ENCODE peak calls at places on chromosomes 4 and X, in ten cellular contexts. J is A549, I is MM.1S, L is dorsolateral prefrontal cortex, P is fibroblast of the aortic adventitia, O is choroid plexus epithelial cell, S is bronchial epithelial cell, N is progenitor cell of endocrine pancreas, F is chondrocyte, R is AG10803. Q is an unnamed sample.

GRCh38 chrX:22135171-22135711 is 103.1 kb downstream of the PHEX start:
- DNase-seq in N (no peak), O (peak), F (no peak), I (peak), R (peak), S (peak), L (no peak), J (no peak), P (peak), Q (no peak)

GRCh38 chrX:101257448-101258259 is 33.5 kb downstream of the TAF7L start:
- DNase-seq in R (peak), L (no peak), N (no peak), I (no peak), S (no peak), O (peak), P (peak), F (no peak), J (no peak), Q (no peak)

GRCh38 chr4:109134921-109135320 is 167.5 kb downstream of the COL25A1 start:
- DNase-seq in N (no peak), P (no peak), S (no peak), I (no peak), L (no peak), O (no peak), J (no peak), R (no peak), F (no peak), Q (no peak)

GRCh38 chr4:138507527-138507926 is 265.4 kb upstream of the SLC7A11 start:
- DNase-seq in I (no peak), P (peak), O (peak), N (no peak), R (peak), S (no peak), L (no peak), F (no peak), J (no peak), Q (no peak)

GRCh38 chr4:16077786-16078185 is 6.0 kb downstream of the PROM1 start:
- DNase-seq in J (no peak), F (no peak), S (no peak), L (no peak), I (no peak), O (no peak), R (no peak), N (no peak), P (no peak), Q (no peak)

GRCh38 chrX:154013614-154014360 is 5.9 kb downstream of the IRAK1 start:
- DNase-seq in J (peak), P (peak), I (no peak), R (no peak), O (peak), N (peak), L (no peak), F (no peak), S (no peak), Q (peak)

GRCh38 chr4:46274717-46275116 is 115.2 kb downstream of the GABRA2 start:
- DNase-seq in R (no peak), S (no peak), L (no peak), I (no peak), F (no peak), P (no peak), J (no peak), O (peak), N (no peak), Q (no peak)

GRCh38 chr4:38565271-38566199 is 98.5 kb upstream of the KLF3 start:
- DNase-seq in I (no peak), J (no peak), N (no peak), P (peak), F (no peak), R (peak), O (peak), L (peak), S (peak), Q (no peak)

GRCh38 chrX:136953867-136954787 is 73.6 kb upstream of the RBMX start:
- DNase-seq in N (no peak), I (peak), F (no peak), O (peak), J (peak), S (peak), R (peak), L (peak), P (peak), Q (peak)

GRCh38 chr4:121177238-121178137 is 13.4 kb upstream of the TNIP3 start:
- DNase-seq in F (no peak), R (no peak), J (no peak), S (no peak), P (no peak), N (no peak), L (no peak), I (no peak), O (peak), Q (no peak)

GRCh38 chr4:68864438-68865177 is 48.8 kb downstream of the UGT2B10 start:
- DNase-seq in L (no peak), J (no peak), F (no peak), N (no peak), O (no peak), R (no peak), S (peak), I (no peak), P (no peak), Q (no peak)

GRCh38 chr4:6221851-6222760 is 21.8 kb upstream of the JAKMIP1 start:
- DNase-seq in L (peak), F (no peak), O (peak), S (no peak), J (no peak), N (peak), R (no peak), I (no peak), P (peak), Q (peak)

GRCh38 chr4:24104173-24104572 is 214.3 kb upstream of the PPARGC1A start:
- DNase-seq in O (peak), R (no peak), I (no peak), F (no peak), P (peak), N (no peak), L (no peak), J (no peak), S (no peak), Q (no peak)

GRCh38 chr4:149296503-149296902 is 519.1 kb downstream of the IQCM start:
- DNase-seq in L (no peak), P (no peak), S (no peak), R (no peak), J (no peak), I (no peak), N (no peak), O (peak), F (no peak), Q (no peak)

GRCh38 chr4:3255611-3256186 is 6.7 kb downstream of the MSANTD1 start:
- DNase-seq in F (peak), S (no peak), R (no peak), I (no peak), O (no peak), J (no peak), L (peak), N (no peak), P (no peak), Q (no peak)

GRCh38 chr4:188372856-188373255 is 233.6 kb downstream of the TRIML1 start:
- DNase-seq in P (no peak), S (no peak), L (no peak), N (no peak), I (no peak), O (no peak), J (peak), R (peak), F (no peak), Q (no peak)

GRCh38 chr4:168019019-168019651 is 73.2 kb upstream of the ANXA10 start:
- DNase-seq in O (peak), F (no peak), S (peak), J (no peak), L (no peak), P (peak), N (no peak), I (no peak), R (no peak), Q (no peak)

GRCh38 chr4:184306470-184306869 is 88.8 kb upstream of the ENPP6 start:
- DNase-seq in F (no peak), S (no peak), I (no peak), O (no peak), L (no peak), N (no peak), R (no peak), P (no peak), J (no peak), Q (no peak)

GRCh38 chr4:155047755-155048154 is 160.7 kb upstream of the NPY2R start:
- DNase-seq in P (peak), L (no peak), O (peak), J (no peak), N (no peak), F (no peak), R (no peak), S (peak), I (no peak), Q (no peak)

GRCh38 chr4:7160439-7160838 is 31.9 kb upstream of the SORCS2 start:
- DNase-seq in J (no peak), I (no peak), O (no peak), S (no peak), N (no peak), L (peak), P (no peak), R (no peak), F (peak), Q (no peak)

GRCh38 chr4:110292994-110293744 is 94.8 kb upstream of the ELOVL6 start:
- DNase-seq in F (no peak), J (no peak), N (no peak), L (no peak), O (peak), P (no peak), I (no peak), R (no peak), S (peak), Q (no peak)

GRCh38 chr4:1290165-1290977 is 680 bp downstream of the MAEA start:
- DNase-seq in J (no peak), L (no peak), F (no peak), I (peak), S (peak), R (peak), N (no peak), O (peak), P (no peak), Q (no peak)

GRCh38 chrX:21800344-21800770 is 39.1 kb upstream of the MBTPS2 start:
- DNase-seq in I (no peak), J (no peak), N (no peak), F (no peak), O (peak), S (peak), P (peak), R (peak), L (no peak), Q (no peak)

GRCh38 chrX:47091149-47091775 is 13.0 kb downstream of the RGN start:
- DNase-seq in P (peak), J (no peak), R (peak), L (no peak), S (no peak), O (peak), F (no peak), I (peak), N (no peak), Q (no peak)

GRCh38 chr4:183860726-183861125 is 44.4 kb upstream of the STOX2 start:
- DNase-seq in F (no peak), J (no peak), P (no peak), I (no peak), R (no peak), S (peak), L (no peak), N (no peak), O (no peak), Q (no peak)

GRCh38 chr4:30802622-30803323 is 82.6 kb downstream of the PCDH7 start:
- DNase-seq in F (no peak), O (no peak), I (no peak), N (no peak), L (no peak), P (peak), J (no peak), R (peak), S (peak), Q (no peak)

GRCh38 chrX:154401045-154401799 is 3.0 kb downstream of the RPL10 start:
- DNase-seq in R (peak), N (no peak), S (peak), L (no peak), J (no peak), I (no peak), P (peak), F (no peak), O (peak), Q (no peak)

GRCh38 chr4:21819086-21819485 is 129.5 kb downstream of the KCNIP4 start:
- DNase-seq in N (no peak), I (no peak), R (peak), L (peak), F (no peak), P (peak), O (peak), S (no peak), J (no peak), Q (no peak)

GRCh38 chr4:44988011-44988410 is 261.7 kb upstream of the GNPDA2 start:
- DNase-seq in N (no peak), O (no peak), R (no peak), P (no peak), F (no peak), L (no peak), I (no peak), J (no peak), S (no peak), Q (no peak)

GRCh38 chr4:12949719-12950118 is 534.4 kb downstream of the RAB28 start:
- DNase-seq in P (no peak), L (no peak), N (no peak), J (no peak), F (no peak), R (no peak), I (no peak), S (no peak), O (no peak), Q (no peak)

GRCh38 chr4:183355405-183355804 is 33.2 kb upstream of the CLDN24 start:
- DNase-seq in P (peak), I (no peak), F (no peak), L (no peak), J (no peak), N (no peak), O (no peak), R (peak), S (peak), Q (no peak)

GRCh38 chr4:156615066-156615514 is 356.5 kb downstream of the PDGFC start:
- DNase-seq in F (no peak), R (peak), S (no peak), L (no peak), I (no peak), P (peak), O (peak), J (no peak), N (no peak), Q (no peak)

GRCh38 chrX:110421499-110422455 is 63.1 kb downstream of the RTL9 start:
- DNase-seq in O (no peak), J (no peak), I (no peak), R (no peak), F (no peak), P (peak), S (peak), N (no peak), L (no peak), Q (no peak)

GRCh38 chr4:71944956-71945355 is 86.8 kb upstream of the NPFFR2 start:
- DNase-seq in R (peak), N (no peak), P (peak), I (no peak), S (peak), F (no peak), J (no peak), L (no peak), O (peak), Q (no peak)

GRCh38 chr4:174225247-174226054 is 58.0 kb downstream of the FBXO8 start:
- DNase-seq in S (no peak), R (no peak), P (no peak), L (no peak), J (no peak), F (no peak), N (no peak), I (no peak), O (no peak), Q (no peak)

GRCh38 chr4:174230680-174231079 is 52.8 kb downstream of the FBXO8 start:
- DNase-seq in P (no peak), I (no peak), O (no peak), F (no peak), N (no peak), S (no peak), J (no peak), R (no peak), L (no peak), Q (no peak)

GRCh38 chr4:174228988-174229387 is 54.5 kb downstream of the FBXO8 start:
- DNase-seq in L (no peak), S (no peak), O (no peak), J (no peak), R (no peak), F (no peak), N (no peak), I (no peak), P (no peak), Q (no peak)

GRCh38 chr4:174224550-174224949 is 58.9 kb downstream of the FBXO8 start:
- DNase-seq in N (no peak), I (no peak), F (no peak), S (no peak), J (no peak), R (no peak), P (no peak), L (no peak), O (no peak), Q (no peak)

DNA sequence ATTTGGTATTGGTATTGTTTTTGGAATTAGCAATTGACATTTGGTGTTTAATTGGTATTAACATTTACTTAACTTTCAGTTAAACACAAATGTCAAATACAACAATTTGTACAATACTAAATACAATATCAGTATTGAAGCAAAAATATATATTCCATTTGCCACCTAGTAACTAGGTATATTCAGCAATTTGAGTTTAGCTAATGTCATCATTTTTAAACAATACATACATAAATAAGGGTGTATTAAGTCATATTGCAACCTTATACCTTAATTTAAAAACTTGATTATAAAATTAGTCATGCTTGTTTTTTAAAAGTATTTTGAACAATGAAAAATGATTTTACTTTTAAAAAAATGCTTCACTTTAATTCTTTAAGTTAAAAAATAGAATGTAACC is 53.3 kb downstream of the FBXO8 start:
- DNase-seq in S (no peak), P (no peak), R (no peak), O (no peak), I (no peak), J (no peak), F (no peak), L (no peak), N (no peak), Q (no peak)
- TF ChIP-seq CTCF in S (no peak), P (no peak), R (no peak), O (no peak), I (no peak), J (no peak), F (no peak), L (no peak), N (no peak), Q (no peak)

GRCh38 chrX:102840871-102841705 is 96.0 kb upstream of the RAB40AL start:
- DNase-seq in I (no peak), L (no peak), J (no peak), R (peak), O (peak), F (no peak), S (peak), N (no peak), P (peak), Q (no peak)
- TF ChIP-seq CTCF in I (peak), L (no peak), J (peak), R (peak), O (peak), F (peak), S (peak), N (no peak), P (peak), Q (peak)

GRCh38 chr4:166252487-166253402 is 379.7 kb downstream of the TLL1 start:
- DNase-seq in N (no peak), L (no peak), S (peak), F (no peak), J (no peak), O (peak), R (peak), P (peak), I (peak), Q (no peak)
- TF ChIP-seq CTCF in N (peak), L (peak), S (peak), F (peak), J (peak), O (peak), R (peak), P (peak), I (peak), Q (peak)

DNA sequence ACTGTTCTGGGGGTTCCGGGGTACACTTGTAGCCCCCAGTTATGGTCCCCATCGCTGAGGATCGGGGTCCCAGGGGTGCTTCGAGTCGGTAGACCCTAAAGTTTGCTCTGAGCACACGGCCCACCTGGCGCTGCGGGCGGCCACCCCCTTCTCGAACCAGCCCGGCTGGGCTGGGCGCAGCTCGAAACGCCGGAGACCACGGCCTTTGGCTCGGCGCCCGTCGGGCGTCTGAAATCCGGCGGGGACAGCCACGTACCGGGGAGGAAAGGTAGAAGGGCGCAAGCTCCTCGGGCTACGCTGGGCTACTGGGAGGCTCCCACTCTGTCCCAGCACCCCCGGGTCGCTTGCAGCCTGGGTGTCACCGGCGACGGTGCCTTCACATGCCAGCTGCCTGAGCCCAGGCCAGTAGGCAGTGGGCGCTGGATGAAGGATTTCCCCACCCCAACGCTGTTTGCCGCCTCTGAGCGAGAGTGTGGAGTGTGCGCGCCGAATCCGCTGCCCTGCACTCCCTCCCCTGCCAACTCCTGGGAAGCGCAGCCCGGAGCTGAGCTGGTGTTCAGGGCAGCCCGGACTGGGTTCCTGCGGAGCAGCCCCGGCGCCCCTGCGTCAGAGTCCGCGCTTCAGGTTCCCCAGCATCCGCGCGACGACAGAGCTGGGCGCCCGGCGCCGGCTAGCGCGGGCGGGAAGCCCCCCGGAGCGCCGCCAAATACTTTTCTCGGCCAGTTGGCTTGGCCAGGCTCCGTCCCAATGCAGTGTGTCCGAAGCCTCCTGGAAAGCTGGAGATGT is 637 bp downstream of the MAMLD1 start:
- DNase-seq in J (peak), I (no peak), R (peak), F (peak), N (no peak), L (peak), S (no peak), P (peak), O (peak), Q (peak)
- TF ChIP-seq CTCF in J (no peak), I (no peak), R (peak), F (peak), N (no peak), L (no peak), S (no peak), P (no peak), O (peak), Q (no peak)

DNA sequence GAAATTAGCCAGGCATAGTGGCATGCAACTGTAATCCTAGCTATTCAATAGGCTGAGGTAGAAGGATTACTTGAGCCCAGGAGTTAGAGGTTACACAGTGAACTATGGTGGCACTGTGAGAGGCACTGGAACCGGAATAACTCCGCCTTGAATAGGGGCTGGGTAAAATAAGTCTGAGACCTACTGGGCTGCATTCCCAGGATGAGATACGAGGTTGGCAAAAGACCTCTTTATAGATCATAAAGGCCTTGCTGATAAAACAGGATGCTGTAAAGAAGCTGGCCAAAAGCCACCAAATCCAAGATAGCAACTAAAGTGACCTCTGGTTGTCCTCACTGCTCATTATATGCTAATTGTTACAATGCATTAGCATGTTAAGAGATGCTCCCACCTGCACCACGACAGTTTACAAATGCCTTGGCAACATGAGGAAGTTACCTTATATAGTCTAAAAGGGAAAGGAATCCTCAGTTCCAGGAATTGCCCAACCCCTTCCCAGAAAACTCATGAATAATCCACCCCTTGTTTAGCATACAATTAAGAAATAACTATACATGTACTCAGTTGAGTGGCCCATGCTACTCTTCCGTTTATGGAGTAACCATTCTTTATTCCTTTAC is 88.6 kb downstream of the CENPC start:
- DNase-seq in L (no peak), R (no peak), O (no peak), I (no peak), F (no peak), J (no peak), S (no peak), P (peak), N (no peak), Q (no peak)
- TF ChIP-seq CTCF in L (no peak), R (no peak), O (no peak), I (no peak), F (no peak), J (no peak), S (no peak), P (no peak), N (no peak), Q (no peak)

GRCh38 chr4:185426960-185427688 is 1.4 kb upstream of the UFSP2 start:
- DNase-seq in S (peak), J (peak), N (no peak), R (no peak), L (no peak), O (no peak), P (no peak), F (no peak), I (no peak), Q (no peak)

GRCh38 chr4:185424905-185425599 is 712 bp downstream of the UFSP2 start:
- DNase-seq in O (peak), N (no peak), J (no peak), F (no peak), P (peak), R (peak), S (peak), L (no peak), I (peak), Q (no peak)

GRCh38 chr4:185425600-185426352 is at the start of gene UFSP2:
- DNase-seq in F (peak), L (peak), R (peak), P (peak), S (peak), I (peak), J (peak), N (peak), O (peak), Q (peak)

GRCh38 chr4:185435466-185435865 is 9.7 kb upstream of the UFSP2 start:
- DNase-seq in R (no peak), J (no peak), F (no peak), L (no peak), S (no peak), O (no peak), I (no peak), P (no peak), N (no peak), Q (no peak)

GRCh38 chr4:185429660-185430059 is 3.9 kb upstream of the UFSP2 start:
- DNase-seq in I (no peak), P (no peak), N (no peak), O (no peak), R (no peak), J (no peak), F (no peak), S (no peak), L (no peak), Q (no peak)
- TF ChIP-seq CTCF in I (no peak), P (no peak), N (no peak), O (no peak), R (no peak), J (no peak), F (no peak), S (no peak), L (no peak), Q (no peak)

Q was measured in glutamatergic neuron.